ENCODE peak calls at places on chromosomes 12 and 14, in ten cellular contexts. O is lower leg skin; L is HepG2; Z is astrocyte of the cerebellum; U is IMR-90; G is lower lobe of right lung; P is left ventricle myocardium inferior; J is AG04450; T is CD8-positive, alpha-beta T cell; I is bronchial epithelial cell. K is an unnamed sample.
A peak's percentile ranks its signal among the peaks of the same experiment; 100 is the strongest.

GRCh38 chr12:55716582-55717396 is 943 bp downstream of the BLOC1S1 start:
- DNase-seq in T (no peak), J (no peak), I (no peak), U (no peak), L (no peak), Z (no peak), P (no peak), G (no peak), O (no peak), K (no peak)

GRCh38 chr12:127516467-127516866 is 750.5 kb upstream of the TMEM132C start:
- DNase-seq in O (no peak), G (no peak), I (no peak), J (no peak), Z (no peak), P (no peak), T (no peak), L (no peak), U (peak; percentile 10), K (peak; percentile 43)

GRCh38 chr12:49364989-49365388 is 2.3 kb upstream of the SPATS2 start:
- DNase-seq in P (no peak), J (no peak), O (no peak), G (no peak), Z (no peak), U (peak; percentile 90), T (no peak), I (peak; percentile 89), L (no peak), K (peak; percentile 82)

GRCh38 chr14:20799444-20799843 is 3.2 kb downstream of the RNASE1 start:
- DNase-seq in U (no peak), L (no peak), P (no peak), T (no peak), I (no peak), Z (no peak), G (no peak), O (no peak), J (no peak), K (no peak)

GRCh38 chr12:57112492-57113294 is 1.5 kb upstream of the STAT6 start:
- DNase-seq in I (no peak), Z (no peak), P (no peak), O (no peak), U (no peak), L (no peak), G (no peak), T (no peak), J (no peak), K (no peak)

GRCh38 chr12:24724765-24725307 is 224.1 kb downstream of the BCAT1 start:
- DNase-seq in Z (no peak), I (no peak), L (no peak), U (no peak), P (no peak), J (no peak), O (no peak), G (no peak), T (no peak), K (no peak)

GRCh38 chr12:102034346-102034745 is 27.4 kb downstream of the WASHC3 start:
- DNase-seq in G (no peak), L (no peak), O (no peak), U (peak; percentile 58), I (peak; percentile 62), P (no peak), T (no peak), Z (peak; percentile 63), J (no peak), K (peak; percentile 82)

GRCh38 chr12:57755454-57756372 is 810 bp downstream of the MARCHF9 start:
- DNase-seq in J (no peak), I (no peak), Z (no peak), L (no peak), T (no peak), U (no peak), O (no peak), G (peak; percentile 66), P (peak; percentile 28), K (no peak)

GRCh38 chr12:116719661-116720060 is 18.2 kb downstream of the SPRING1 start:
- DNase-seq in I (no peak), P (no peak), L (no peak), T (no peak), U (no peak), O (no peak), Z (no peak), G (no peak), J (no peak), K (no peak)

GRCh38 chr14:92974541-92975345 is 51.8 kb downstream of the CHGA start:
- DNase-seq in L (no peak), J (no peak), U (no peak), T (no peak), O (no peak), P (peak; percentile 13), I (no peak), Z (no peak), G (no peak), K (no peak)

GRCh38 chr12:76878045-76878898 is 547 bp downstream of the CSRP2 start:
- DNase-seq in J (no peak), Z (no peak), L (peak; percentile 23), U (no peak), I (peak; percentile 46), O (no peak), T (no peak), G (peak; percentile 48), P (no peak), K (no peak)

GRCh38 chr14:36822671-36823070 is 161.0 kb downstream of the PAX9 start:
- DNase-seq in L (no peak), O (no peak), P (no peak), G (no peak), Z (no peak), U (no peak), I (no peak), T (no peak), J (no peak), K (no peak)
- TF ChIP-seq CTCF in L (no peak), O (no peak), P (no peak), G (no peak), Z (no peak), U (no peak), I (no peak), T (no peak), J (no peak), K (no peak)

GRCh38 chr14:49876563-49877127 is 16.2 kb upstream of the ARF6 start:
- DNase-seq in Z (no peak), I (no peak), P (no peak), L (no peak), O (no peak), U (no peak), G (no peak), T (no peak), J (no peak), K (no peak)
- H3K4me3 ChIP-seq in Z (no peak overlapping the region), I (no peak overlapping the region), P (no peak overlapping the region), L (no peak overlapping the region), O (no peak overlapping the region), U (no peak overlapping the region), G (no peak overlapping the region), T (no peak overlapping the region), J (no peak overlapping the region), K (no peak overlapping the region)

GRCh38 chr14:46490150-46490769 is 161.3 kb downstream of the RPL10L start:
- DNase-seq in P (no peak), I (peak; percentile 95), Z (no peak), L (peak; percentile 2), T (no peak), G (no peak), U (no peak), O (no peak), J (no peak), K (no peak)
- TF ChIP-seq CTCF in P (no peak), I (peak; percentile 52), Z (no peak), L (no peak), T (no peak), G (peak; percentile 22), U (no peak), O (no peak), J (no peak), K (no peak)

DNA sequence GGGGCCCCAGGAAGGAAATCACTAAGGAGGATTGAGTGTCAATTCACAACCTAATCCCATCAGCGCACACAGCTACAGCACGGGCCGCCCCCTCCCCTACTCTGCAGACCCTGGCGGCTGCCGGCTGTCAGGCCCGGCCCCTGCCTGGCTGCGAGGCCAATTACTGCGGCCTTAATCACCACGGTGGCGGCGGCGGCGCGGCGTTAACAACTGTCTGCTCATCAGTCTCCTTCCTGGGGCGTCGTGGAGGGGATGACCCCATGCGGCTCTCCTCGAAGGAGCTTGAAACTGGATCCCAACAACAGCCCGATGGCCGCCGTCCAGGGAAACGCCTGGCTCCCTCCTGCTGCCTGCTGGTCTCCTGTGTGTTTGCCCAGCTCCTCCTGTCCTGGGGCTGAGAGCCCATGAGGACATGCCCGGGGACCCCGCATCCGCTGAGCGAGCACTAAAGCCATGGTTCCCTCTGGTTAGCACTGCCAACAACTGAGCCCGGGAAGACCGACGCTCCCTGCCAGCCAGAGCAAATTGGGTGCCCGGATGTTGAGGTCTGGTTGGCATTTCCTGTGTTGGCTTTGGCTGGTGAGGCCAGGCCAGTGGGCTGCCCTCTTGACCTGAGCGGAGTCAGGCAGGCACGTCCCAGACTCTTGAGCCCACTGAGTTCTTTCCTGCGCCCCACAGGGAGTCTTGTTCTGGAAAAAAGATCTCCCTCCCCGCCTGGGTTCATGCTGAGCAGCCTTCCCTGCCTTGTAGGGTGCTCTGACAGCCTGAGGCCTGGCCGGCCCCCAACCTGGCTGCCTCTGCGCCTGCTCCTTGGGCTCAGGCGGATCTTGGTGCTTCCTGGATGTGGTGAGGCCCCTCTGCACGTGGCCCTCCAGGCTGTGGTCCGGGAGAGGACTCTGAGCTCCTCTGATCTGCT is 21.7 kb upstream of the EIF2B2 start:
- DNase-seq in L (no peak), T (no peak), P (no peak), G (no peak), U (peak; percentile 19), I (no peak), J (no peak), O (no peak), Z (peak; percentile 49), K (peak; percentile 40)
- H3K4me3 ChIP-seq in L (no peak overlapping the region), T (no peak overlapping the region), P (no peak overlapping the region), G (no peak overlapping the region), U (no peak overlapping the region), I (no peak overlapping the region), J (no peak overlapping the region), O (no peak overlapping the region), Z (no peak overlapping the region), K (no peak overlapping the region)

GRCh38 chr12:89873745-89874144 is 165.1 kb upstream of the ATP2B1 start:
- DNase-seq in P (no peak), J (no peak), I (peak; percentile 15), O (no peak), T (no peak), L (no peak), U (peak; percentile 52), Z (no peak), G (no peak), K (peak; percentile 14)
- TF ChIP-seq CTCF in P (no peak), J (no peak), I (no peak), O (no peak), T (no peak), L (no peak), U (no peak), Z (no peak), G (no peak), K (no peak)

DNA sequence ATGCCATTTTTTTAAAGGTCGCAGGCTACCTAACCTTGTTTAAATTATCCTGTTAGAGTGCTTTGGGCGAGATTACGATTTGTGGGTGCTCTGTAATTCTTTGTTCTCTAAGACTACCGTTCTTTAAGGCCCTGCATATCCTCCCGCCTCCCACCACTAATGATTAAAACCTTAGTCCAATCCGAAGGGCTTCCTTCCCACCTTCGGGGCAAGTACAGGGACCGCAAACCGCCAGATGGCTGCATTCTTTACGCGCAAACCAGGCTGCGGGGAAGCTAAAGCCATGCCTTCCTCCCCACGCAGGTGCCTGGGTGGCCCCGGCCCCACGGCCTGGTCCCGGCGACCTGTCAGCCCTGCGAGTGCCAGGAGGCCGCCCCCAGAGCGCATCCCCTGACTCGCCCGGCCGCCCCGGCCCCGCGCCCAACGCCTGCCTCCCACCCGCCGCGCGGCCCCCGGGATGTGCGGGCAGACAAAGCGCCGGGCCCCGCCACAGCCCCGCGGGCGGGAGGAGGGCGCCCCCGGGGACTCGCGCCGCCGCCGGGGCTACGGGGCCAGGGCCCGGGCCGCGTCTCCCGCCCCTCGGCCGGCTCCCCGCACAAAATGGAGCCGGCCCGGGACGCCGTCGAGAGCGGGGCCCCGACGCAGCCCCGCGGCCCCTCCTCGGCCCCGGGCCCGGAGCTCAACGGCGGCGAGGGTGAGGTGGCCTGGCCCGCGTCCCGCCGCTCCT is 672 bp downstream of the NFYB start:
- DNase-seq in P (peak; percentile 35), Z (peak; percentile 32), J (peak; percentile 30), U (peak; percentile 62), G (peak; percentile 56), L (peak; percentile 47), T (peak; percentile 15), O (peak; percentile 25), I (peak; percentile 41), K (peak; percentile 41)
- H3K4me3 ChIP-seq in P (peak overlapping the region; percentile 89), Z (peak overlapping the region; percentile 70), J (peak overlapping the region; percentile 82), U (peak overlapping the region; percentile 76), G (peak overlapping the region; percentile 85), L (peak overlapping the region; percentile 65), T (peak overlapping the region; percentile 63), O (peak overlapping the region; percentile 64), I (peak overlapping the region; percentile 61), K (peak overlapping the region; percentile 90)

K was measured in fibroblast of the aortic adventitia.